ENCODE peak calls at places on chromosomes 1 and 21, in four cellular contexts. K, I, H and Z are unnamed samples.
A peak's percentile ranks its signal among the peaks of the same experiment; 100 is the strongest.

GRCh38 chr1:145963218-145964019 is 956 bp downstream of the ANKRD34A start:
- DNase-seq in K (peak; percentile 34), I (no peak), H (no peak), Z (no peak)

GRCh38 chr1:39387452-39387851 is 104.0 kb upstream of the BMP8A start:
- DNase-seq in K (peak; percentile 65), I (peak; percentile 53), H (no peak), Z (peak; percentile 84)

GRCh38 chr1:201546093-201546492 is 7.2 kb downstream of the NAV1 start:
- DNase-seq in I (no peak), H (peak; percentile 11), K (peak; percentile 47), Z (no peak)

GRCh38 chr1:223834660-223835263 is 11.0 kb downstream of the TP53BP2 start:
- DNase-seq in H (no peak), I (no peak), K (no peak), Z (no peak)

GRCh38 chr1:91804546-91805023 is 81.4 kb downstream of the TGFBR3 start:
- DNase-seq in I (peak; percentile 70), K (no peak), H (peak; percentile 60), Z (no peak)

GRCh38 chr21:36860736-36861594 is 105.5 kb downstream of the HLCS start:
- DNase-seq in I (peak; percentile 27), K (peak; percentile 72), H (no peak), Z (peak; percentile 72)

GRCh38 chr1:192904438-192904895 is 95.6 kb downstream of the RGS2 start:
- DNase-seq in K (peak; percentile 65), I (no peak), H (no peak), Z (no peak)

GRCh38 chr1:43770111-43770510 is 62.8 kb downstream of the ST3GAL3 start:
- DNase-seq in H (no peak), I (no peak), K (no peak), Z (no peak)

GRCh38 chr1:19066874-19067186 is 110.4 kb upstream of the IFFO2 start:
- DNase-seq in H (no peak), I (no peak), K (no peak), Z (no peak)

GRCh38 chr1:209655832-209656231 is 3.6 kb upstream of the LAMB3 start:
- DNase-seq in H (no peak), I (no peak), K (no peak), Z (no peak)

GRCh38 chr1:30649321-30649991 is 73.9 kb downstream of the MATN1 start:
- DNase-seq in H (no peak), I (no peak), K (no peak), Z (no peak)

GRCh38 chr1:91744973-91745648 is 140.8 kb downstream of the TGFBR3 start:
- DNase-seq in K (no peak), H (no peak), I (no peak), Z (peak; percentile 75)

GRCh38 chr1:89854140-89854539 is 33.3 kb downstream of the LRRC8D start:
- DNase-seq in H (no peak), I (no peak), K (no peak), Z (no peak)

GRCh38 chr1:26003756-26004155 is 5.9 kb upstream of the PAFAH2 start:
- DNase-seq in H (no peak), I (no peak), K (no peak), Z (no peak)

GRCh38 chr1:156410740-156411139 is 41.7 kb downstream of the RHBG start:
- DNase-seq in I (no peak), K (no peak), H (no peak), Z (no peak)

GRCh38 chr1:54804471-54805132 is 3.5 kb upstream of the TTC22 start:
- DNase-seq in I (no peak), H (no peak), K (no peak), Z (no peak)

GRCh38 chr1:159938221-159938852 is 7.1 kb downstream of the IGSF9 start:
- DNase-seq in K (no peak), H (no peak), I (no peak), Z (no peak)

GRCh38 chr1:2317230-2318065 is 73.9 kb downstream of the MORN1 start:
- DNase-seq in K (no peak), H (no peak), I (peak; percentile 41), Z (peak; percentile 28)

GRCh38 chr1:169550294-169550693 is 36.0 kb downstream of the F5 start:
- DNase-seq in H (no peak), I (peak; percentile 23), K (peak; percentile 58), Z (peak; percentile 58)

GRCh38 chr1:207978441-207978840 is 67.5 kb upstream of the CD34 start:
- DNase-seq in I (no peak), K (no peak), H (no peak), Z (no peak)

GRCh38 chr1:201742476-201742875 is 86.5 kb upstream of the IPO9 start:
- DNase-seq in K (no peak), I (no peak), H (no peak), Z (no peak)

GRCh38 chr1:236051107-236051885 is 13.6 kb downstream of the NID1 start:
- DNase-seq in I (no peak), H (no peak), K (no peak), Z (no peak)

GRCh38 chr1:113451710-113452109 is 61.4 kb downstream of the MAGI3 start:
- DNase-seq in I (no peak), H (no peak), K (no peak), Z (no peak)

GRCh38 chr1:25799346-25799720 is 660 bp upstream of the SELENON start:
- DNase-seq in K (no peak), I (no peak), H (no peak), Z (no peak)

GRCh38 chr1:183777359-183777758 is 27.6 kb upstream of the RGL1 start:
- DNase-seq in H (no peak), I (no peak), K (peak; percentile 6), Z (peak; percentile 72)

GRCh38 chr1:108327534-108328462 is 83.9 kb upstream of the NBPF4 start:
- DNase-seq in K (peak; percentile 20), H (no peak), I (no peak), Z (peak; percentile 9)
- TF ChIP-seq POLR2AphosphoS2 in K (no peak), H (no peak), I (no peak), Z (no peak)

GRCh38 chr1:153728305-153729066 is 636 bp downstream of the INTS3 start:
- DNase-seq in I (peak; percentile 49), H (no peak), K (peak; percentile 54), Z (peak; percentile 49)
- TF ChIP-seq POLR2AphosphoS2 in I (no peak), H (peak; percentile 12), K (no peak), Z (no peak)

DNA sequence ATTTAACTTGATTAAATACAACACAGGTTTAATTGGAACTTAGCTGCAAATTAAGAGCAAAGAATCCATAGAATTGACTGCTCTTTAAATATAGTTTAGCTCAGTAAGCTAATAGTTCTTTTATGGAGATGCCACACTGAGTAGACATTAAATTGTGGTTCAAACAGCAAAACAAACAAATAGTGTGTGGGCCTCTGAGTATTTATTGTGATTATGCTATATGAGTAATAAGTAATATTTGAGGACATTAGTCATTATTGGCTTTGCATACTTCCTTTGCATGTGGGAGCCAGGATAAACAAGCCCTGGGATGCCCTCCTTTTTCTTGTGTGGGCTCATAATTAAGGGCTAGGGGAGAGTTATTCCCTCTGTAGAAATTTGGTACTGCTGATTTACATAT is 127.0 kb upstream of the DUSP10 start:
- DNase-seq in I (no peak), H (no peak), K (peak; percentile 32), Z (no peak)
- TF ChIP-seq POLR2AphosphoS2 in I (no peak), H (no peak), K (no peak), Z (no peak)

GRCh38 chr1:28894785-28895184 is 19.6 kb upstream of the EPB41 start:
- DNase-seq in H (no peak), I (no peak), K (no peak), Z (no peak)

GRCh38 chr1:28897789-28898188 is 16.6 kb upstream of the EPB41 start:
- DNase-seq in K (no peak), I (no peak), H (no peak), Z (no peak)

GRCh38 chr1:28898267-28898955 is 16.0 kb upstream of the EPB41 start:
- DNase-seq in I (no peak), K (no peak), H (no peak), Z (no peak)

GRCh38 chr1:28896609-28896986 is 17.8 kb upstream of the EPB41 start:
- DNase-seq in I (no peak), K (no peak), H (no peak), Z (no peak)

DNA sequence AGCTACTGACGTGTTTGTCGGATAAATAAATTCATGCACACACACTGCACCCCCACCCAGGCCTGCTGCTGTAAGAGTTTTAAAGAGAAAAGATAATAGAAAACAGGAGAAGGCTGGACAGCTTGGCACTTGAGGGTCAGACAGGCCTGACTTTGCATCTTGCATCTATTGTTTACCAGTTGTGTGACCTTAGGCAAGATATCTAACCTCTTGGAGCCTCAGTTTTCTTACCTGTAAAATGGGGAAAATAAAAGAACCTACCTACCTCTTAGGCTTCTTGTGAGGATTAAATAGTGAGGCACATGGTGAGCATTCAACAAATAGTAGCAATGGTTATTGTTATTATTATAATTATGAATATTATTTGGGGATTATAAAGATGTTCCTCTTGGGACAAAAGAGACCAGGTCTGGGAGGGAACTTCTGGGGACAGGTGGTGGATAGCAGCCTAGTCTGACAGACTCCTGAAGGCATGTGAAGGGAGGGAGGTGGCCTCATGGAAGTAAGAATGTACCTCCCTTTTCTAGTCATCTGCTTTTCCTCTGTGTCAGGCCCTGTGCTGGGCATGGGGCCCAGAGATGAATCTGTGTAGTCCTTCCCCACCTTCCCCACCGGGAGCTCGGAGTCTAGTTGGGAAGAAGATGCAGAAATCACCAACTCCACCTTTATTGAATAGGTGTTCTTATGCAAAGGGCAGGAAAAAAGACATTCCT is 18.3 kb upstream of the EPB41 start:
- DNase-seq in I (no peak), H (no peak), K (no peak), Z (no peak)
- TF ChIP-seq POLR2AphosphoS2 in I (no peak), H (no peak), K (no peak), Z (no peak)

GRCh38 chr1:24635195-24635843 is 7.8 kb upstream of the SRRM1 start:
- DNase-seq in I (peak; percentile 42), K (peak; percentile 76), H (no peak), Z (peak; percentile 72)
- TF ChIP-seq POLR2AphosphoS2 in I (no peak), K (no peak), H (no peak), Z (no peak)

GRCh38 chr1:229907884-229908633 is 159.0 kb upstream of the GALNT2 start:
- DNase-seq in I (no peak), K (no peak), H (no peak), Z (no peak)

GRCh38 chr1:229913491-229913890 is 153.5 kb upstream of the GALNT2 start:
- DNase-seq in I (no peak), K (no peak), H (no peak), Z (no peak)
- TF ChIP-seq POLR2AphosphoS2 in I (no peak), K (no peak), H (no peak), Z (no peak)